ENCODE peak calls at places on chromosomes 16 and 17, in seven cellular contexts. E is choroid plexus epithelial cell, P is HL-60, R is hepatocyte, L is ovary, H is WERI-Rb-1, J is GM12865. Y is an unnamed sample.
A peak's percentile ranks its signal among the peaks of the same experiment; 100 is the strongest.

GRCh38 chr16:70483426-70483825 is 29.0 kb downstream of the FCSK start:
- DNase-seq in E (no peak), H (no peak), R (no peak), L (no peak), P (no peak), J (peak; percentile 85), Y (peak; percentile 26)

GRCh38 chr16:29899516-29900101 is at the start of gene SEZ6L2:
- DNase-seq in P (peak; percentile 51), E (peak; percentile 97), R (peak; percentile 95), L (peak; percentile 88), H (peak; percentile 97), J (peak; percentile 13), Y (no peak)

GRCh38 chr17:41553987-41554680 is 17.7 kb downstream of the KRT9 start:
- DNase-seq in L (no peak), E (no peak), J (no peak), H (no peak), R (no peak), P (no peak), Y (no peak)

GRCh38 chr17:31488264-31488981 is 96.9 kb downstream of the RAB11FIP4 start:
- DNase-seq in J (peak; percentile 30), P (no peak), E (no peak), L (no peak), R (peak; percentile 58), H (no peak), Y (no peak)

GRCh38 chr16:67879936-67880335 is 4.7 kb upstream of the NRN1L start:
- DNase-seq in J (no peak), L (no peak), R (no peak), H (no peak), E (no peak), P (no peak), Y (no peak)

GRCh38 chr16:11497851-11498289 is 88.8 kb downstream of the LITAF start:
- DNase-seq in R (peak; percentile 66), J (no peak), L (peak; percentile 61), E (peak; percentile 67), H (peak; percentile 45), P (peak; percentile 29), Y (no peak)

GRCh38 chr17:34850023-34850422 is 111.2 kb downstream of the CCT6B start:
- DNase-seq in L (no peak), J (no peak), R (peak; percentile 16), E (no peak), P (peak; percentile 18), H (no peak), Y (no peak)

GRCh38 chr17:77462553-77463497 is 322.1 kb downstream of the SEC14L1 start:
- DNase-seq in H (no peak), R (no peak), E (no peak), P (no peak), L (no peak), J (no peak), Y (no peak)

GRCh38 chr17:58338907-58339774 is 10.5 kb upstream of the TSPOAP1 start:
- DNase-seq in J (peak; percentile 96), R (no peak), P (peak; percentile 97), E (peak; percentile 62), L (peak; percentile 28), H (peak; percentile 74), Y (peak; percentile 82)

GRCh38 chr16:31879937-31880321 is 6.3 kb downstream of the ZNF267 start:
- DNase-seq in J (no peak), L (no peak), R (no peak), E (no peak), H (no peak), P (no peak), Y (no peak)

GRCh38 chr17:11882716-11883115 is 114.6 kb downstream of the ZNF18 start:
- DNase-seq in P (no peak), L (no peak), J (no peak), E (no peak), H (no peak), R (no peak), Y (no peak)

GRCh38 chr17:35645923-35646322 is 58.8 kb downstream of the AP2B1 start:
- DNase-seq in R (no peak), E (no peak), P (no peak), H (no peak), J (no peak), L (no peak), Y (no peak)

GRCh38 chr17:82819015-82819414 is 20.8 kb downstream of the ZNF750 start:
- DNase-seq in R (no peak), E (no peak), L (no peak), J (no peak), P (no peak), H (no peak), Y (no peak)

GRCh38 chr16:61792194-61792904 is 243.9 kb downstream of the CDH8 start:
- DNase-seq in P (no peak), L (no peak), R (no peak), E (peak; percentile 90), J (no peak), H (no peak), Y (no peak)

GRCh38 chr17:33120103-33120502 is 128.5 kb downstream of the SPACA3 start:
- DNase-seq in R (peak; percentile 19), P (no peak), H (no peak), E (no peak), J (no peak), L (no peak), Y (no peak)

GRCh38 chr17:42378597-42379594 is 9.3 kb downstream of the STAT3 start:
- DNase-seq in P (peak; percentile 4), J (peak; percentile 72), L (no peak), H (no peak), R (no peak), E (no peak), Y (no peak)

GRCh38 chr16:60642956-60643355 is 1393.3 kb downstream of the CDH8 start:
- DNase-seq in R (no peak), P (no peak), J (no peak), E (no peak), H (no peak), L (no peak), Y (no peak)

GRCh38 chr16:77374384-77374783 is 60.5 kb downstream of the ADAMTS18 start:
- DNase-seq in P (no peak), L (no peak), J (no peak), H (no peak), E (no peak), R (peak; percentile 57), Y (no peak)

GRCh38 chr17:60345233-60345632 is 46.7 kb downstream of the USP32 start:
- DNase-seq in E (no peak), R (no peak), P (no peak), H (no peak), L (no peak), J (no peak), Y (no peak)

GRCh38 chr17:61454932-61455753 is 2.9 kb downstream of the TBX4 start:
- DNase-seq in E (no peak), H (no peak), L (no peak), P (no peak), J (no peak), R (peak; percentile 84), Y (no peak)

GRCh38 chr17:61455754-61456681 is 3.8 kb downstream of the TBX4 start:
- DNase-seq in H (no peak), R (no peak), L (peak; percentile 21), J (no peak), P (no peak), E (no peak), Y (no peak)

GRCh38 chr17:61452301-61453290 is at the start of gene TBX4:
- DNase-seq in P (no peak), J (no peak), E (no peak), H (no peak), R (peak; percentile 75), L (no peak), Y (no peak)

GRCh38 chr17:61453563-61453962 is 1.3 kb downstream of the TBX4 start:
- DNase-seq in J (no peak), L (no peak), H (no peak), E (no peak), R (no peak), P (no peak), Y (no peak)

GRCh38 chr17:61454095-61454931 is 2.1 kb downstream of the TBX4 start:
- DNase-seq in L (no peak), E (no peak), H (no peak), R (no peak), P (no peak), J (no peak), Y (no peak)
- H3K4me3 ChIP-seq in L (no peak overlapping the region), E (no peak overlapping the region), H (no peak overlapping the region), R (peak overlapping the region; percentile 18), P (no peak overlapping the region), J (no peak overlapping the region), Y (no peak overlapping the region)

DNA sequence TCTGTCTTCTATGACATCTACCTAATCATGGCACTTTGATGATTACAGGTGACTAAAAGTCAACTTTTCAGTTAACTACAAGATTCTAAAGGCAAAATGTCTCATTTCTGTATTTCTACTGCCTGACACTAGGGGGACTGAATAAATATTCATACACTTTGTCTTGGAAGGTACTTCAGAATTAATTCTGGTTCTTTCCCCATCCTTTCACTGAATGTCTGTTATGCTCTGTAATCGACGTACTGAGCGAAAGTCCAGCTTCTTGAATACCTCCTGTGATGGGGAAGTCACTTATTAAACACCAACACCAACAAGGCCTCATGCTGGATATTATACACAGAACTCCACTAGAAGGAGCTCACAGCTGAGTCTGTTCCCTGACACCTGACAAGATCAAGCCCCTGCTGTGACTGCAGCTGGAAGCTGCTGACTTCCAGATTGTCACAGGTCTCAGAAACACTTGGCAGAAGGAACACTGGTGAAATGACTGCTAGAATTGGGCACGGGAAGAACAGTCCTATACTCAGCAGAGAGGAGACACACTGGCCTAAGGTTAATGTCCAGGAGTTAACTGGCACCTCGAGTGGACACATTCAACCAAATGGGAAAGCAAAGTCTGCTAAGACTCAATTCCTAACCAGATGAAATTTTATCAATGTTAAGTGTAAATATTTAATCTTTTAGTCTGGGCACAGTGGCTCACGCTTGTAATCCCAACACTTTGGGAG is 31.9 kb downstream of the CMC2 start:
- DNase-seq in J (no peak), H (peak; percentile 8), P (no peak), E (peak; percentile 43), R (no peak), L (no peak), Y (no peak)
- TF ChIP-seq CTCF in J (peak; percentile 19), H (no peak), P (peak; percentile 25), E (peak; percentile 58), R (peak; percentile 32), L (no peak), Y (peak; percentile 40)

GRCh38 chr16:22207715-22208360 is 1.8 kb downstream of the EEF2K start:
- DNase-seq in J (no peak), L (no peak), E (no peak), R (no peak), P (no peak), H (no peak), Y (no peak)
- H3K4me3 ChIP-seq in J (peak overlapping the region; percentile 97), L (peak overlapping the region; percentile 93), E (peak overlapping the region; percentile 88), R (peak overlapping the region; percentile 96), P (peak overlapping the region; percentile 91), H (peak overlapping the region; percentile 88), Y (peak overlapping the region; percentile 86)

GRCh38 chr17:70109497-70109896 is 34.5 kb downstream of the KCNJ16 start:
- DNase-seq in E (no peak), R (no peak), H (peak; percentile 95), L (no peak), J (no peak), P (no peak), Y (no peak)

GRCh38 chr17:70108166-70108565 is 33.1 kb downstream of the KCNJ16 start:
- DNase-seq in E (no peak), P (no peak), L (no peak), H (no peak), R (no peak), J (no peak), Y (no peak)

GRCh38 chr17:70110443-70110880 is 35.4 kb downstream of the KCNJ16 start:
- DNase-seq in R (peak; percentile 27), J (no peak), P (no peak), L (no peak), E (peak; percentile 90), H (peak; percentile 75), Y (no peak)

GRCh38 chr17:70114405-70114804 is 39.4 kb downstream of the KCNJ16 start:
- DNase-seq in R (no peak), H (no peak), L (no peak), E (no peak), P (no peak), J (no peak), Y (no peak)

GRCh38 chr17:70111201-70111600 is 36.2 kb downstream of the KCNJ16 start:
- DNase-seq in P (no peak), R (no peak), H (no peak), E (no peak), L (no peak), J (no peak), Y (no peak)
- TF ChIP-seq CTCF in P (no peak), R (no peak), H (no peak), E (no peak), L (no peak), J (no peak), Y (no peak)